ENCODE peak calls at places on chromosomes 4 and X, in six cellular contexts. One of them, this sample, is unnamed.

GRCh38 chr4:92305148-92305877 is 1.5 kb downstream of the GRID2 start:
- DNase-seq in CD4-positive, CD25-positive, alpha-beta regulatory T cell: no peak
- DNase-seq in chondrocyte: peak; percentile 92
- DNase-seq in adipocyte: peak; percentile 72
- DNase-seq in renal cortical epithelial cell: no peak
- DNase-seq in lower leg skin: no peak
- DNase-seq in this sample: no peak

GRCh38 chr4:24118031-24118430 is 228.2 kb upstream of the PPARGC1A start:
- DNase-seq in CD4-positive, CD25-positive, alpha-beta regulatory T cell: no peak
- DNase-seq in chondrocyte: no peak
- DNase-seq in adipocyte: no peak
- DNase-seq in renal cortical epithelial cell: no peak
- DNase-seq in lower leg skin: no peak
- DNase-seq in this sample: no peak

GRCh38 chr4:105741548-105741947 is 33.0 kb downstream of the GSTCD start:
- DNase-seq in CD4-positive, CD25-positive, alpha-beta regulatory T cell: no peak
- DNase-seq in chondrocyte: no peak
- DNase-seq in adipocyte: peak; percentile 68
- DNase-seq in renal cortical epithelial cell: peak; percentile 2
- DNase-seq in lower leg skin: no peak
- DNase-seq in this sample: no peak

GRCh38 chrX:34868633-34869032 is 74.0 kb upstream of the FAM47B start:
- DNase-seq in CD4-positive, CD25-positive, alpha-beta regulatory T cell: no peak
- DNase-seq in chondrocyte: no peak
- DNase-seq in adipocyte: no peak
- DNase-seq in renal cortical epithelial cell: no peak
- DNase-seq in lower leg skin: no peak
- DNase-seq in this sample: no peak

GRCh38 chrX:132716006-132716405 is 227.2 kb upstream of the MBNL3 start:
- DNase-seq in CD4-positive, CD25-positive, alpha-beta regulatory T cell: no peak
- DNase-seq in chondrocyte: no peak
- DNase-seq in adipocyte: peak; percentile 26
- DNase-seq in renal cortical epithelial cell: no peak
- DNase-seq in lower leg skin: no peak
- DNase-seq in this sample: no peak

GRCh38 chr4:117900832-117901231 is 133.5 kb upstream of the NDST3 start:
- DNase-seq in CD4-positive, CD25-positive, alpha-beta regulatory T cell: no peak
- DNase-seq in chondrocyte: no peak
- DNase-seq in adipocyte: no peak
- DNase-seq in renal cortical epithelial cell: peak; percentile 50
- DNase-seq in lower leg skin: no peak
- DNase-seq in this sample: no peak

GRCh38 chrX:21806691-21807090 is 32.7 kb upstream of the MBTPS2 start:
- DNase-seq in CD4-positive, CD25-positive, alpha-beta regulatory T cell: no peak
- DNase-seq in chondrocyte: no peak
- DNase-seq in adipocyte: no peak
- DNase-seq in renal cortical epithelial cell: peak; percentile 56
- DNase-seq in lower leg skin: no peak
- DNase-seq in this sample: no peak

GRCh38 chrX:87697409-87697808 is 179.8 kb downstream of the KLHL4 start:
- DNase-seq in CD4-positive, CD25-positive, alpha-beta regulatory T cell: no peak
- DNase-seq in chondrocyte: no peak
- DNase-seq in adipocyte: no peak
- DNase-seq in renal cortical epithelial cell: no peak
- DNase-seq in lower leg skin: no peak
- DNase-seq in this sample: no peak

GRCh38 chrX:30364229-30364628 is 55.0 kb upstream of the NR0B1 start:
- DNase-seq in CD4-positive, CD25-positive, alpha-beta regulatory T cell: no peak
- DNase-seq in chondrocyte: no peak
- DNase-seq in adipocyte: no peak
- DNase-seq in renal cortical epithelial cell: no peak
- DNase-seq in lower leg skin: no peak
- DNase-seq in this sample: no peak

GRCh38 chr4:86472377-86473019 is 112.6 kb upstream of the MAPK10 start:
- DNase-seq in CD4-positive, CD25-positive, alpha-beta regulatory T cell: no peak
- DNase-seq in chondrocyte: no peak
- DNase-seq in adipocyte: no peak
- DNase-seq in renal cortical epithelial cell: no peak
- DNase-seq in lower leg skin: no peak
- DNase-seq in this sample: no peak

GRCh38 chrX:105475801-105476200 is 255.3 kb upstream of the TEX13A start:
- DNase-seq in CD4-positive, CD25-positive, alpha-beta regulatory T cell: no peak
- DNase-seq in chondrocyte: no peak
- DNase-seq in adipocyte: peak; percentile 47
- DNase-seq in renal cortical epithelial cell: peak; percentile 55
- DNase-seq in lower leg skin: no peak
- DNase-seq in this sample: no peak

GRCh38 chrX:53456254-53456653 is 22.1 kb upstream of the HSD17B10 start:
- DNase-seq in CD4-positive, CD25-positive, alpha-beta regulatory T cell: no peak
- DNase-seq in chondrocyte: no peak
- DNase-seq in adipocyte: peak; percentile 65
- DNase-seq in renal cortical epithelial cell: peak; percentile 26
- DNase-seq in lower leg skin: no peak
- DNase-seq in this sample: no peak

GRCh38 chr4:38489924-38490639 is 173.9 kb upstream of the KLF3 start:
- DNase-seq in CD4-positive, CD25-positive, alpha-beta regulatory T cell: no peak
- DNase-seq in chondrocyte: no peak
- DNase-seq in adipocyte: peak; percentile 4
- DNase-seq in renal cortical epithelial cell: no peak
- DNase-seq in lower leg skin: no peak
- DNase-seq in this sample: no peak

GRCh38 chrX:2261838-2262678 is 238.7 kb downstream of the DHRSX start:
- DNase-seq in CD4-positive, CD25-positive, alpha-beta regulatory T cell: no peak
- DNase-seq in chondrocyte: peak; percentile 79
- DNase-seq in adipocyte: no peak
- DNase-seq in renal cortical epithelial cell: peak; percentile 82
- DNase-seq in lower leg skin: no peak
- DNase-seq in this sample: peak; percentile 61

GRCh38 chrX:14027511-14028019 is 2.1 kb downstream of the GEMIN8 start:
- DNase-seq in CD4-positive, CD25-positive, alpha-beta regulatory T cell: no peak
- DNase-seq in chondrocyte: no peak
- DNase-seq in adipocyte: peak; percentile 31
- DNase-seq in renal cortical epithelial cell: peak; percentile 65
- DNase-seq in lower leg skin: no peak
- DNase-seq in this sample: no peak

GRCh38 chrX:108537005-108537404 is 97.4 kb downstream of the COL4A5 start:
- DNase-seq in CD4-positive, CD25-positive, alpha-beta regulatory T cell: no peak
- DNase-seq in chondrocyte: no peak
- DNase-seq in adipocyte: peak; percentile 64
- DNase-seq in renal cortical epithelial cell: peak; percentile 23
- DNase-seq in lower leg skin: peak; percentile 12
- DNase-seq in this sample: no peak